ENCODE peak calls at places on chromosome 11, in four cellular contexts. E is neural progenitor cell, S is mucosa of descending colon, Z is astrocyte of the spinal cord. L is an unnamed sample.

GRCh38 chr11:134857035-134857434 is 445.0 kb upstream of the B3GAT1 start:
- DNase-seq in E (no peak), Z (no peak), S (no peak), L (no peak)

GRCh38 chr11:70173018-70173417 is 30.1 kb upstream of the FADD start:
- DNase-seq in S (no peak), Z (no peak), E (no peak), L (no peak)

GRCh38 chr11:103870821-103871309 is 165.6 kb upstream of the DDI1 start:
- DNase-seq in S (no peak), Z (no peak), E (no peak), L (no peak)

GRCh38 chr11:96014234-96014633 is 90.3 kb upstream of the MTMR2 start:
- DNase-seq in E (no peak), Z (peak), S (no peak), L (peak)

GRCh38 chr11:104776501-104777170 is 121.6 kb downstream of the CASP12 start:
- DNase-seq in S (no peak), E (no peak), Z (no peak), L (no peak)

GRCh38 chr11:1877211-1878133 is 14.2 kb downstream of the PRR33 start:
- DNase-seq in E (no peak), Z (peak), S (peak), L (no peak)

GRCh38 chr11:122686106-122686505 is 30.6 kb downstream of the UBASH3B start:
- DNase-seq in S (no peak), E (no peak), Z (no peak), L (no peak)

GRCh38 chr11:96311120-96311568 is 31.9 kb downstream of the MAML2 start:
- DNase-seq in E (no peak), S (no peak), Z (peak), L (peak)

GRCh38 chr11:124199702-124200101 is 16.6 kb downstream of the OR10D3 start:
- DNase-seq in Z (peak), S (no peak), E (no peak), L (no peak)

GRCh38 chr11:95922536-95923440 is 1.1 kb downstream of the MTMR2 start:
- DNase-seq in Z (peak), S (no peak), E (no peak), L (no peak)

GRCh38 chr11:122804796-122805195 is 33.5 kb upstream of the CRTAM start:
- DNase-seq in Z (no peak), S (no peak), E (no peak), L (peak)

GRCh38 chr11:10309163-10310093 is 4.6 kb downstream of the ADM start:
- DNase-seq in S (peak), Z (peak), E (no peak), L (peak)

GRCh38 chr11:126465573-126466287 is 110.2 kb downstream of the ST3GAL4 start:
- DNase-seq in E (no peak), S (no peak), Z (no peak), L (no peak)

GRCh38 chr11:113875414-113876073 is at the start of gene USP28:
- DNase-seq in Z (peak), E (peak), S (peak), L (peak)

GRCh38 chr11:75592699-75593098 is 30.6 kb downstream of the SERPINH1 start:
- DNase-seq in Z (no peak), E (no peak), S (peak), L (no peak)

GRCh38 chr11:94112182-94112960 is 16.3 kb upstream of the PANX1 start:
- DNase-seq in S (no peak), Z (no peak), E (no peak), L (no peak)

GRCh38 chr11:36711104-36711825 is 113.2 kb upstream of the RAG2 start:
- DNase-seq in Z (no peak), S (no peak), E (no peak), L (no peak)

GRCh38 chr11:66840317-66841091 is 2.7 kb upstream of the RCE1 start:
- DNase-seq in S (no peak), Z (no peak), E (no peak), L (no peak)

GRCh38 chr11:13963169-13963948 is 836 bp downstream of the SPON1 start:
- DNase-seq in E (peak), S (peak), Z (no peak), L (no peak)

GRCh38 chr11:269146-269890 is 8.9 kb upstream of the NLRP6 start:
- DNase-seq in S (no peak), Z (no peak), E (no peak), L (no peak)

GRCh38 chr11:12242071-12242672 is 131.8 kb downstream of the MICAL2 start:
- DNase-seq in Z (no peak), S (no peak), E (no peak), L (no peak)

GRCh38 chr11:119907934-119908760 is 179.1 kb upstream of the NECTIN1 start:
- DNase-seq in Z (no peak), E (no peak), S (peak), L (no peak)

GRCh38 chr11:31262761-31263160 is 106.8 kb downstream of the DCDC1 start:
- DNase-seq in S (no peak), Z (peak), E (no peak), L (peak)

GRCh38 chr11:105466582-105467228 is 143.2 kb upstream of the GRIA4 start:
- DNase-seq in S (no peak), Z (peak), E (no peak), L (peak)

GRCh38 chr11:57203359-57203758 is 21.6 kb downstream of the LRRC55 start:
- DNase-seq in E (peak), Z (no peak), S (no peak), L (no peak)

GRCh38 chr11:83092488-83093384 is 21.0 kb upstream of the RAB30 start:
- DNase-seq in E (no peak), S (peak), Z (peak), L (no peak)

GRCh38 chr11:112024178-112024777 is 930 bp upstream of the DLAT start:
- DNase-seq in S (no peak), Z (peak), E (peak), L (no peak)

GRCh38 chr11:107076832-107077231 is 58.6 kb upstream of the GUCY1A2 start:
- DNase-seq in E (no peak), S (no peak), Z (no peak), L (no peak)

GRCh38 chr11:107078375-107078774 is 60.1 kb upstream of the GUCY1A2 start:
- DNase-seq in S (no peak), E (no peak), Z (no peak), L (no peak)
- TF ChIP-seq CTCF in S (no peak), E (no peak), Z (no peak), L (no peak)

GRCh38 chr11:81211050-81211449 is 1522.6 kb downstream of the FAM181B start:
- DNase-seq in E (no peak), S (no peak), Z (no peak), L (no peak)
- TF ChIP-seq CTCF in E (no peak), S (no peak), Z (no peak), L (no peak)

DNA sequence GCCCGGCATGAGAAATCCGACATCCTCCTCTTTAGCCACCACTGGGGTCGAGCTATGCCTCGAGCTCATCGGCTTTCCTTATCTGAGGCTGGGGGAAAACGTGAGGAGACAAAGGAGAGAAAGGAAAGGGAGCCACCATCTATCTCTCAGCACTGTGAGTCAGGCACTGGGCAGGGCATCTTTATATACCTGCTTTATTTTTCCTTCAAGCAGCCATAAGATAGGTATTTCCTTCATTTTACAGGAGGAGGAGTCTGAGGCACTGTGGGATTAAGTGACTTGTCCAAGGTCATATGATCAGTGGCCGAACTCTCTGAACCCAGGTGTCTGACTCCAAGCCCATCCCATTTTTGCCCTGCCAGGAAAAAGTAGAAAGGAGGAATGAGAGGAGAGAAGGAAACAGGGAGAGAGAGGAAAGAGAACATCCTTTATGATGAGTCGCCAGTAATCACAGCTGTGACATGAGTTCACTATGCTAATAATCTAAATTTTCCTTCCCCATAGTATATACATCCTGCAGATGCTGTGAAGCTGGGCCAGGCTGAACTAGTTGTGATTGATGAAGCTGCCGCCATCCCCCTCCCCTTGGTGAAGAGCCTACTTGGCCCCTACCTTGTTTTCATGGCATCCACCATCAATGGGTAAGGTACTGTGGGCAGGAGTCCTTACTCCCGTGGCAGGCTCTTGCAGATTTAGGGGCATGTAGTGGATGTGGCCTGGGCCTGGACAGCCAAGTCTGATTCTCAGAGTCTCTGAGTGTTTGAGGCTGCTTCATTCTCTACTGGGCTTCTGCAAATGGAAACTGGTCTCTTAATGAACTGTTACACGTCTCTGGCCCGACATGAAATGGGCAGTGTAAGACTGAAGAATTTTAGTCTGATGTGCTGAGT is 21.8 kb downstream of the NAT10 start:
- DNase-seq in Z (no peak), E (no peak), S (no peak), L (no peak)
- TF ChIP-seq CTCF in Z (no peak), E (no peak), S (no peak), L (no peak)

GRCh38 chr11:46298699-46299424 is 21.4 kb downstream of the CREB3L1 start:
- DNase-seq in Z (peak), E (no peak), S (no peak), L (peak)

GRCh38 chr11:46295312-46295995 is 18.0 kb downstream of the CREB3L1 start:
- DNase-seq in S (peak), E (peak), Z (peak), L (peak)

GRCh38 chr11:46295996-46296519 is 18.6 kb downstream of the CREB3L1 start:
- DNase-seq in Z (no peak), E (no peak), S (no peak), L (no peak)

GRCh38 chr11:46294365-46295309 is 17.2 kb downstream of the CREB3L1 start:
- DNase-seq in E (peak), S (no peak), Z (peak), L (peak)

GRCh38 chr11:46296520-46297448 is 19.3 kb downstream of the CREB3L1 start:
- DNase-seq in S (no peak), E (peak), Z (peak), L (peak)
- TF ChIP-seq CTCF in S (no peak), E (peak), Z (peak), L (peak)

DNA sequence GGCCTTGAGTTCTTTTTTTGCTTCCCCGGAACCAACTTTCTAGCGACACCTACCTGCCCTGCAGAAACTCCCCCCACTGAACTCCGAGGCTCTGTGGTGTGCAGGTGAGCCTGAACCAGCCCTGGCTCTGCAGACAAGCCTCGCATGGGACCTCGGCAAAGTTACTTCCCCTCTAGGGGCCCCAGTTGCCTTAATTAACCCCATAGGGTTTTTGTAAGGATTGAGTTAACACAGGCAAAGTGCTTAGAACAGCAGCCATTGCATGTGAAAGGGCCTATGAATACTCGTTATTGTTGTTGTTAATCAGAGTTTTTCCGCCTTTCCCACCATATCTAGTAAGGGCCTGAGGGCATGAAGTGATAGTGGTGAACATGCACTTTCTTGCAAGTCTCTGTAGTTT is 12.6 kb upstream of the SYT13 start:
- DNase-seq in E (peak), Z (no peak), S (no peak), L (no peak)
- TF ChIP-seq CTCF in E (no peak), Z (no peak), S (no peak), L (no peak)

DNA sequence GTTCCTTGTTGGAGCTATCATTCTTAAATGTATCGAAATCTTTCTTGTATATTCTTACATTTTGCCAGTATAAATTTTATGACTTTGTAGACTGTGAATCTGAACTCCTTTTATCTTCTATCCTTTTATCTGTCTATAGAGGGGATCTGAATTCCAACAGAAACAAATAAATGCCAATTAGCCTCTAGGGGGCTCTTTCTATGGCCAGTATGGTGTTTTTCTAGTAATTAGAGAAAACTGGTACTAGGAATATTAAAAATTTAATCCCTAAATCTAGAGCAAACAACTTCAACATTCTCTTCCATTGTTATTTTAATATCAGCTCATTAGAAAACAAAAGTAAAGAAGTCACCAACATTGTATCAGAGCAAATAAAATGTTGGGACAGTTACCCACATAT is 21.5 kb upstream of the CAT start:
- DNase-seq in Z (no peak), S (no peak), E (no peak), L (no peak)
- TF ChIP-seq CTCF in Z (no peak), S (no peak), E (peak), L (no peak)

GRCh38 chr11:78525720-78526119 is 48.9 kb downstream of the NARS2 start:
- DNase-seq in Z (no peak), S (no peak), E (no peak), L (no peak)
- TF ChIP-seq CTCF in Z (no peak), S (no peak), E (no peak), L (no peak)

GRCh38 chr11:8683115-8683807 is 669 bp downstream of the RPL27A start:
- DNase-seq in S (no peak), E (peak), Z (no peak), L (no peak)

GRCh38 chr11:8681837-8682218 is 637 bp downstream of the TRIM66 start:
- DNase-seq in Z (no peak), S (no peak), E (no peak), L (no peak)

GRCh38 chr11:8685306-8685705 is 2.7 kb downstream of the RPL27A start:
- DNase-seq in S (no peak), E (no peak), Z (no peak), L (no peak)

GRCh38 chr11:8684600-8685290 is 2.2 kb downstream of the RPL27A start:
- DNase-seq in E (no peak), Z (no peak), S (no peak), L (no peak)

DNA sequence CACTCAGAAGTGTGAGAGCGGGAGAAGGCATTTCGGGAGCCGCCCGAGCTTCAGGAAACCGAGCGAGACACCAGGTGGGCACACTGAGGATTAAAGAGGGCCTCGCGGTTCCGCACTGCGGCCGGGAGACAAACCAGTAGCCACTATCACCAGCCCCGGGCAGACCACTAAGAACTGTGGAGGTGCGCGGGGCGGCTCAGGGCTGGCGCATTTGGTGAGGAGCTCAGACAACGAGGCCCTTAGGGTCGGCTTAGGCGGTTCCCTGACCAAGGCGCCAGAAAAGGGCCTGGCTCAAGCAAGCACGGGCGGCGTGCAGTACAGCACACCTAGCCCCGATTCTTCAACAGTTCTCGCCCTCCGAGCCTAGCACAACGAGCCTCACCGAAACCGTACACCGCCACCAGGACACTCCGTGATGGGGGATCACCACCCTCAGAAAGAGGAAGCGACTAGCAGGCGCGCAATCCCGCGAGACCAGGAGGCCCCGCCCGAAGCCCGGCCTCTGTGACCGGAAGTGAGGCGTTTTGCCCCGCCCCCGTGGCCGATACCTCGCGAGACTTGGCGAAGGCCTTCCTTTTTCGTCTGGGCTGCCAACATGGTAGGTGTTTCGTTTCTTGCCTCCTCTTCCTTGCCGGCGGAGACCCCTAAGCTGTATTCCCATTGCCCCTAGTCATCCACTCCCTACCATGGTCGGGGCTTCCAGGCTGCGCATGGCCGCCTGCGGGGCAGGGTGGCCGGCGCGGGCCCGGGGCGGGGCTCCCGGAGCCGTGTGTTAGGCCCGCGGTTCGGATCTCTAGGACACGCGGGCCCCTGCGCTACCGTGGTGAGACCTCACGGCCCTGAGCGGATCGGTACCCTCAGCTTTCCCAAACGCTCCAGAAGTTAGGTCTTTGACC is at the start of the genes RPL27A and TRIM66:
- DNase-seq in E (peak), S (peak), Z (peak), L (peak)
- TF ChIP-seq CTCF in E (no peak), S (peak), Z (no peak), L (peak)

GRCh38 chr11:116556483-116556882 is 216.3 kb downstream of the BUD13 start:
- DNase-seq in Z (no peak), E (no peak), S (no peak), L (no peak)

GRCh38 chr11:116557261-116557660 is 215.5 kb downstream of the BUD13 start:
- DNase-seq in S (no peak), Z (no peak), E (no peak), L (peak)

GRCh38 chr11:116558504-116559252 is 214.1 kb downstream of the BUD13 start:
- DNase-seq in S (no peak), Z (peak), E (no peak), L (peak)

GRCh38 chr11:116548286-116548685 is 224.5 kb downstream of the BUD13 start:
- DNase-seq in S (no peak), Z (no peak), E (no peak), L (no peak)

DNA sequence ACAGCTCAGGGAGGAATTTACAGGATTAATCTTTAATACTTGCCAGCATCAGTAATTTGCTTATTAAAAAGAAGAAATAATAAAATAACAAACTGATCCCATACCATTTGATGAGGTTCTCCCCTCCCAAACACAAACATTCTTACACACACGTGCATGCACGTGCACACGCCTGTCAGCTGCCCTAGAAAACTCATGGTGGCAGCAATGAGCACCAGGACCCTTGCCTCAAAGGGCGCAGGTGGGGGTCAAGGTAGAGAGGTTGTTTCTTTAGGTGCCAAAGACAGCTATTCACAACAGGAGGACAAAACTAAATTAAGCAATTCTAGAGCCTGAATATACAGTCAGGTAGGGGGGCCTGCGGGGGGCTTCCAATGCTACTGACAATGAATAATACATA is 219.3 kb downstream of the BUD13 start:
- DNase-seq in S (no peak), Z (no peak), E (peak), L (no peak)
- TF ChIP-seq CTCF in S (no peak), Z (no peak), E (peak), L (no peak)

L was measured in HFFc6.